ENCODE peak calls at places on chromosomes 1 and 21, in nine cellular contexts. One of them, this sample, is unnamed.

GRCh38 chr1:202288177-202288576 is 53.6 kb downstream of the UBE2T start:
- DNase-seq in fibroblast of lung: no peak
- DNase-seq in naive thymus-derived CD8-positive, alpha-beta T cell: no peak
- DNase-seq in left ventricle myocardium superior: no peak
- DNase-seq in AG08396: no peak
- DNase-seq in ecto neural progenitor cell: no peak
- DNase-seq in RCC 7860: no peak
- DNase-seq in NCI-H1417 treated with DMSO at 0.1 percent for 48 hours: peak
- DNase-seq in SK-N-DZ: no peak
- DNase-seq in this sample: no peak

GRCh38 chr1:204477036-204477740 is 17.4 kb downstream of the PIK3C2B start:
- DNase-seq in fibroblast of lung: no peak
- DNase-seq in naive thymus-derived CD8-positive, alpha-beta T cell: no peak
- DNase-seq in left ventricle myocardium superior: no peak
- DNase-seq in AG08396: no peak
- DNase-seq in ecto neural progenitor cell: no peak
- DNase-seq in RCC 7860: no peak
- DNase-seq in NCI-H1417 treated with DMSO at 0.1 percent for 48 hours: no peak
- DNase-seq in SK-N-DZ: no peak
- DNase-seq in this sample: peak

GRCh38 chr1:169108897-169109560 is 2.5 kb downstream of the ATP1B1 start:
- DNase-seq in fibroblast of lung: no peak
- DNase-seq in naive thymus-derived CD8-positive, alpha-beta T cell: no peak
- DNase-seq in left ventricle myocardium superior: no peak
- DNase-seq in AG08396: peak
- DNase-seq in ecto neural progenitor cell: no peak
- DNase-seq in RCC 7860: peak
- DNase-seq in NCI-H1417 treated with DMSO at 0.1 percent for 48 hours: no peak
- DNase-seq in SK-N-DZ: peak
- DNase-seq in this sample: peak

GRCh38 chr1:237901284-237901870 is 10.7 kb upstream of the ZP4 start:
- DNase-seq in fibroblast of lung: no peak
- DNase-seq in naive thymus-derived CD8-positive, alpha-beta T cell: no peak
- DNase-seq in left ventricle myocardium superior: no peak
- DNase-seq in AG08396: no peak
- DNase-seq in ecto neural progenitor cell: no peak
- DNase-seq in RCC 7860: peak
- DNase-seq in NCI-H1417 treated with DMSO at 0.1 percent for 48 hours: no peak
- DNase-seq in SK-N-DZ: peak
- DNase-seq in this sample: peak

GRCh38 chr1:49995734-49996133 is 28.0 kb downstream of the AGBL4 start:
- DNase-seq in fibroblast of lung: no peak
- DNase-seq in naive thymus-derived CD8-positive, alpha-beta T cell: no peak
- DNase-seq in left ventricle myocardium superior: no peak
- DNase-seq in AG08396: no peak
- DNase-seq in ecto neural progenitor cell: no peak
- DNase-seq in RCC 7860: no peak
- DNase-seq in NCI-H1417 treated with DMSO at 0.1 percent for 48 hours: no peak
- DNase-seq in SK-N-DZ: no peak
- DNase-seq in this sample: no peak

GRCh38 chr1:111736548-111737215 is 2.5 kb downstream of the INKA2 start:
- DNase-seq in fibroblast of lung: peak
- DNase-seq in naive thymus-derived CD8-positive, alpha-beta T cell: no peak
- DNase-seq in left ventricle myocardium superior: peak
- DNase-seq in AG08396: no peak
- DNase-seq in ecto neural progenitor cell: peak
- DNase-seq in RCC 7860: no peak
- DNase-seq in NCI-H1417 treated with DMSO at 0.1 percent for 48 hours: no peak
- DNase-seq in SK-N-DZ: no peak
- DNase-seq in this sample: peak

GRCh38 chr21:27275294-27275927 is 308.5 kb upstream of the ADAMTS5 start:
- DNase-seq in fibroblast of lung: peak
- DNase-seq in naive thymus-derived CD8-positive, alpha-beta T cell: no peak
- DNase-seq in left ventricle myocardium superior: no peak
- DNase-seq in AG08396: peak
- DNase-seq in ecto neural progenitor cell: no peak
- DNase-seq in RCC 7860: peak
- DNase-seq in NCI-H1417 treated with DMSO at 0.1 percent for 48 hours: no peak
- DNase-seq in SK-N-DZ: no peak
- DNase-seq in this sample: no peak

GRCh38 chr1:1298861-1299685 is 8.7 kb downstream of the ACAP3 start:
- DNase-seq in fibroblast of lung: no peak
- DNase-seq in naive thymus-derived CD8-positive, alpha-beta T cell: no peak
- DNase-seq in left ventricle myocardium superior: peak
- DNase-seq in AG08396: peak
- DNase-seq in ecto neural progenitor cell: peak
- DNase-seq in RCC 7860: no peak
- DNase-seq in NCI-H1417 treated with DMSO at 0.1 percent for 48 hours: no peak
- DNase-seq in SK-N-DZ: peak
- DNase-seq in this sample: peak

GRCh38 chr1:53349369-53349705 is 21.5 kb upstream of the LRP8 start:
- DNase-seq in fibroblast of lung: no peak
- DNase-seq in naive thymus-derived CD8-positive, alpha-beta T cell: no peak
- DNase-seq in left ventricle myocardium superior: no peak
- DNase-seq in AG08396: no peak
- DNase-seq in ecto neural progenitor cell: peak
- DNase-seq in RCC 7860: no peak
- DNase-seq in NCI-H1417 treated with DMSO at 0.1 percent for 48 hours: no peak
- DNase-seq in SK-N-DZ: no peak
- DNase-seq in this sample: no peak

GRCh38 chr1:118077331-118078055 is 107.5 kb downstream of the SPAG17 start:
- DNase-seq in fibroblast of lung: peak
- DNase-seq in naive thymus-derived CD8-positive, alpha-beta T cell: no peak
- DNase-seq in left ventricle myocardium superior: no peak
- DNase-seq in AG08396: peak
- DNase-seq in ecto neural progenitor cell: no peak
- DNase-seq in RCC 7860: peak
- DNase-seq in NCI-H1417 treated with DMSO at 0.1 percent for 48 hours: no peak
- DNase-seq in SK-N-DZ: no peak
- DNase-seq in this sample: no peak

GRCh38 chr1:231628207-231628876 is 1.8 kb downstream of the DISC1 start:
- DNase-seq in fibroblast of lung: no peak
- DNase-seq in naive thymus-derived CD8-positive, alpha-beta T cell: peak
- DNase-seq in left ventricle myocardium superior: no peak
- DNase-seq in AG08396: no peak
- DNase-seq in ecto neural progenitor cell: no peak
- DNase-seq in RCC 7860: no peak
- DNase-seq in NCI-H1417 treated with DMSO at 0.1 percent for 48 hours: no peak
- DNase-seq in SK-N-DZ: no peak
- DNase-seq in this sample: no peak

GRCh38 chr1:162855461-162856150 is 5.4 kb downstream of the CCDC190 start:
- DNase-seq in fibroblast of lung: peak
- DNase-seq in naive thymus-derived CD8-positive, alpha-beta T cell: no peak
- DNase-seq in left ventricle myocardium superior: no peak
- DNase-seq in AG08396: no peak
- DNase-seq in ecto neural progenitor cell: no peak
- DNase-seq in RCC 7860: peak
- DNase-seq in NCI-H1417 treated with DMSO at 0.1 percent for 48 hours: no peak
- DNase-seq in SK-N-DZ: peak
- DNase-seq in this sample: no peak

GRCh38 chr1:181469829-181470228 is 13.5 kb upstream of the CACNA1E start:
- DNase-seq in fibroblast of lung: peak
- DNase-seq in naive thymus-derived CD8-positive, alpha-beta T cell: no peak
- DNase-seq in left ventricle myocardium superior: no peak
- DNase-seq in AG08396: peak
- DNase-seq in ecto neural progenitor cell: no peak
- DNase-seq in RCC 7860: peak
- DNase-seq in NCI-H1417 treated with DMSO at 0.1 percent for 48 hours: no peak
- DNase-seq in SK-N-DZ: no peak
- DNase-seq in this sample: no peak

GRCh38 chr1:223670458-223671159 is 5.1 kb upstream of the CAPN8 start:
- DNase-seq in fibroblast of lung: peak
- DNase-seq in naive thymus-derived CD8-positive, alpha-beta T cell: peak
- DNase-seq in left ventricle myocardium superior: no peak
- DNase-seq in AG08396: peak
- DNase-seq in ecto neural progenitor cell: peak
- DNase-seq in RCC 7860: peak
- DNase-seq in NCI-H1417 treated with DMSO at 0.1 percent for 48 hours: no peak
- DNase-seq in SK-N-DZ: no peak
- DNase-seq in this sample: no peak

GRCh38 chr1:201349091-201349490 is 28.4 kb downstream of the TNNT2 start:
- DNase-seq in fibroblast of lung: no peak
- DNase-seq in naive thymus-derived CD8-positive, alpha-beta T cell: no peak
- DNase-seq in left ventricle myocardium superior: no peak
- DNase-seq in AG08396: no peak
- DNase-seq in ecto neural progenitor cell: no peak
- DNase-seq in RCC 7860: no peak
- DNase-seq in NCI-H1417 treated with DMSO at 0.1 percent for 48 hours: no peak
- DNase-seq in SK-N-DZ: no peak
- DNase-seq in this sample: peak

GRCh38 chr1:200423235-200423634 is 13.4 kb upstream of the ZNF281 start:
- DNase-seq in fibroblast of lung: no peak
- DNase-seq in naive thymus-derived CD8-positive, alpha-beta T cell: no peak
- DNase-seq in left ventricle myocardium superior: no peak
- DNase-seq in AG08396: no peak
- DNase-seq in ecto neural progenitor cell: no peak
- DNase-seq in RCC 7860: no peak
- DNase-seq in NCI-H1417 treated with DMSO at 0.1 percent for 48 hours: no peak
- DNase-seq in SK-N-DZ: no peak
- DNase-seq in this sample: no peak

GRCh38 chr1:153976819-153977249 is 640 bp downstream of the JTB start:
- DNase-seq in fibroblast of lung: no peak
- DNase-seq in naive thymus-derived CD8-positive, alpha-beta T cell: no peak
- DNase-seq in left ventricle myocardium superior: no peak
- DNase-seq in AG08396: no peak
- DNase-seq in ecto neural progenitor cell: no peak
- DNase-seq in RCC 7860: no peak
- DNase-seq in NCI-H1417 treated with DMSO at 0.1 percent for 48 hours: no peak
- DNase-seq in SK-N-DZ: no peak
- DNase-seq in this sample: no peak

This sample was measured in globus pallidus.